ENCODE peak calls at places on chromosomes 11 and 22, in five cellular contexts. One of them, this sample, is unnamed.

GRCh38 chr11:92480519-92480918 is 255.9 kb downstream of the FAT3 start:
- DNase-seq in tibial nerve: no peak
- DNase-seq in A549: no peak
- DNase-seq in uterus: no peak
- DNase-seq in heart left ventricle: no peak
- DNase-seq in this sample: no peak

GRCh38 chr11:104001474-104001873 is 35.0 kb upstream of the DDI1 start:
- DNase-seq in tibial nerve: no peak
- DNase-seq in uterus: no peak
- DNase-seq in A549: no peak
- DNase-seq in heart left ventricle: no peak
- DNase-seq in this sample: no peak

GRCh38 chr11:18706330-18707243 is 8.0 kb downstream of the TMEM86A start:
- DNase-seq in heart left ventricle: peak; percentile 72
- DNase-seq in tibial nerve: no peak
- DNase-seq in A549: no peak
- DNase-seq in uterus: peak; percentile 76
- DNase-seq in this sample: peak; percentile 62

GRCh38 chr11:71213696-71214552 is 38.5 kb downstream of the SHANK2 start:
- DNase-seq in tibial nerve: no peak
- DNase-seq in A549: no peak
- DNase-seq in uterus: no peak
- DNase-seq in heart left ventricle: no peak
- DNase-seq in this sample: no peak

GRCh38 chr11:1559103-1559951 is 12.7 kb downstream of the DUSP8 start:
- DNase-seq in heart left ventricle: peak; percentile 95
- DNase-seq in tibial nerve: peak; percentile 72
- DNase-seq in uterus: peak; percentile 89
- DNase-seq in A549: peak; percentile 74
- DNase-seq in this sample: peak; percentile 92

GRCh38 chr11:108496643-108497256 is 1.4 kb downstream of the POGLUT3 start:
- DNase-seq in uterus: no peak
- DNase-seq in tibial nerve: no peak
- DNase-seq in A549: no peak
- DNase-seq in heart left ventricle: no peak
- DNase-seq in this sample: no peak

GRCh38 chr11:127000291-127000968 is at the start of gene KIRREL3:
- DNase-seq in uterus: no peak
- DNase-seq in A549: peak; percentile 58
- DNase-seq in tibial nerve: no peak
- DNase-seq in heart left ventricle: no peak
- DNase-seq in this sample: no peak

GRCh38 chr22:28983190-28983589 is 78.4 kb downstream of the C22orf31 start:
- DNase-seq in A549: no peak
- DNase-seq in heart left ventricle: no peak
- DNase-seq in tibial nerve: no peak
- DNase-seq in uterus: no peak
- DNase-seq in this sample: no peak

GRCh38 chr11:58504232-58504631 is 3.7 kb downstream of the OR5B21 start:
- DNase-seq in uterus: no peak
- DNase-seq in tibial nerve: no peak
- DNase-seq in A549: no peak
- DNase-seq in heart left ventricle: no peak
- DNase-seq in this sample: no peak

GRCh38 chr22:25054943-25055511 is 102.5 kb downstream of the KIAA1671 start:
- DNase-seq in uterus: no peak
- DNase-seq in heart left ventricle: no peak
- DNase-seq in A549: no peak
- DNase-seq in tibial nerve: peak; percentile 57
- DNase-seq in this sample: no peak

GRCh38 chr11:15275141-15275540 is 160.4 kb downstream of the INSC start:
- DNase-seq in heart left ventricle: no peak
- DNase-seq in A549: no peak
- DNase-seq in uterus: no peak
- DNase-seq in tibial nerve: no peak
- DNase-seq in this sample: no peak

GRCh38 chr11:105155679-105156078 is 16.1 kb upstream of the CARD18 start:
- DNase-seq in uterus: no peak
- DNase-seq in A549: no peak
- DNase-seq in tibial nerve: no peak
- DNase-seq in heart left ventricle: no peak
- DNase-seq in this sample: no peak

GRCh38 chr11:44243086-44243485 is 66.9 kb downstream of the ALX4 start:
- DNase-seq in heart left ventricle: no peak
- DNase-seq in uterus: no peak
- DNase-seq in A549: no peak
- DNase-seq in tibial nerve: no peak
- DNase-seq in this sample: no peak

GRCh38 chr11:24861440-24861839 is 364.6 kb downstream of the LUZP2 start:
- DNase-seq in tibial nerve: no peak
- DNase-seq in heart left ventricle: no peak
- DNase-seq in uterus: no peak
- DNase-seq in A549: no peak
- DNase-seq in this sample: no peak

GRCh38 chr11:118930152-118930712 is 4.5 kb upstream of the BCL9L start:
- DNase-seq in tibial nerve: peak; percentile 75
- DNase-seq in uterus: peak; percentile 91
- DNase-seq in heart left ventricle: peak; percentile 80
- DNase-seq in A549: no peak
- DNase-seq in this sample: peak; percentile 88

GRCh38 chr22:37229805-37230672 is 14.0 kb downstream of the RAC2 start:
- DNase-seq in uterus: no peak
- DNase-seq in heart left ventricle: no peak
- DNase-seq in tibial nerve: no peak
- DNase-seq in A549: no peak
- DNase-seq in this sample: peak; percentile 97

GRCh38 chr11:70158201-70158600 is 44.9 kb upstream of the FADD start:
- DNase-seq in tibial nerve: no peak
- DNase-seq in heart left ventricle: peak; percentile 43
- DNase-seq in uterus: peak; percentile 28
- DNase-seq in A549: peak; percentile 35
- DNase-seq in this sample: no peak

GRCh38 chr11:93407777-93408401 is 77.3 kb downstream of the DEUP1 start:
- DNase-seq in tibial nerve: no peak
- DNase-seq in uterus: no peak
- DNase-seq in A549: no peak
- DNase-seq in heart left ventricle: no peak
- DNase-seq in this sample: no peak

GRCh38 chr22:30947163-30947820 is 21.3 kb downstream of the MORC2 start:
- DNase-seq in heart left ventricle: no peak
- DNase-seq in A549: no peak
- DNase-seq in tibial nerve: no peak
- DNase-seq in uterus: peak; percentile 35
- DNase-seq in this sample: no peak

GRCh38 chr22:40583058-40583741 is 53.3 kb downstream of the MRTFA start:
- DNase-seq in tibial nerve: no peak
- DNase-seq in heart left ventricle: no peak
- DNase-seq in uterus: no peak
- DNase-seq in A549: no peak
- DNase-seq in this sample: no peak

GRCh38 chr11:28049338-28050216 is 58.4 kb downstream of the KIF18A start:
- DNase-seq in uterus: no peak
- DNase-seq in heart left ventricle: no peak
- DNase-seq in A549: peak; percentile 8
- DNase-seq in tibial nerve: no peak
- DNase-seq in this sample: no peak

GRCh38 chr11:27291954-27292641 is 70.9 kb downstream of the CCDC34 start:
- DNase-seq in tibial nerve: no peak
- DNase-seq in heart left ventricle: no peak
- DNase-seq in uterus: no peak
- DNase-seq in A549: no peak
- DNase-seq in this sample: no peak

GRCh38 chr11:111526501-111526900 is 11.9 kb downstream of the HOATZ start:
- DNase-seq in uterus: no peak
- DNase-seq in heart left ventricle: no peak
- DNase-seq in tibial nerve: no peak
- DNase-seq in A549: peak; percentile 29
- DNase-seq in this sample: no peak

GRCh38 chr11:76615950-76616349 is 54.6 kb downstream of the LRRC32 start:
- DNase-seq in uterus: peak; percentile 76
- DNase-seq in heart left ventricle: peak; percentile 88
- DNase-seq in A549: no peak
- DNase-seq in tibial nerve: no peak
- DNase-seq in this sample: peak; percentile 54

GRCh38 chr22:44133901-44134511 is 46.7 kb upstream of the PARVG start:
- DNase-seq in heart left ventricle: no peak
- DNase-seq in A549: no peak
- DNase-seq in uterus: no peak
- DNase-seq in tibial nerve: no peak
- DNase-seq in this sample: no peak

GRCh38 chr11:10331548-10332289 is 26.8 kb downstream of the ADM start:
- DNase-seq in tibial nerve: no peak
- DNase-seq in heart left ventricle: no peak
- DNase-seq in uterus: no peak
- DNase-seq in A549: no peak
- DNase-seq in this sample: no peak

GRCh38 chr11:60899021-60899936 is 7.1 kb downstream of the PRPF19 start:
- DNase-seq in heart left ventricle: no peak
- DNase-seq in tibial nerve: no peak
- DNase-seq in uterus: peak; percentile 34
- DNase-seq in A549: peak; percentile 76
- DNase-seq in this sample: no peak

GRCh38 chr22:47098554-47098953 is 336.1 kb downstream of the TBC1D22A start:
- DNase-seq in heart left ventricle: no peak
- DNase-seq in A549: no peak
- DNase-seq in uterus: no peak
- DNase-seq in tibial nerve: no peak
- DNase-seq in this sample: no peak

GRCh38 chr11:102452461-102453285 is at the start of gene TMEM123:
- DNase-seq in uterus: peak; percentile 84
- DNase-seq in tibial nerve: peak; percentile 57
- DNase-seq in heart left ventricle: peak; percentile 85
- DNase-seq in A549: peak; percentile 48
- DNase-seq in this sample: peak; percentile 94

GRCh38 chr11:14852571-14853177 is 39.4 kb downstream of the CYP2R1 start:
- DNase-seq in heart left ventricle: no peak
- DNase-seq in A549: no peak
- DNase-seq in tibial nerve: no peak
- DNase-seq in uterus: no peak
- DNase-seq in this sample: no peak

GRCh38 chr11:95767498-95767897 is 22.1 kb downstream of the FAM76B start:
- DNase-seq in uterus: no peak
- DNase-seq in A549: no peak
- DNase-seq in tibial nerve: no peak
- DNase-seq in heart left ventricle: no peak
- DNase-seq in this sample: no peak

GRCh38 chr11:96794152-96794551 is 404.3 kb downstream of the JRKL start:
- DNase-seq in uterus: no peak
- DNase-seq in A549: no peak
- DNase-seq in heart left ventricle: no peak
- DNase-seq in tibial nerve: no peak
- DNase-seq in this sample: no peak
- H3K9me3 ChIP-seq in uterus: no peaks in the 10 kb centered on the region
- H3K9me3 ChIP-seq in A549: no peaks in the 10 kb centered on the region
- H3K9me3 ChIP-seq in heart left ventricle: no peaks in the 10 kb centered on the region
- H3K9me3 ChIP-seq in tibial nerve: no peaks in the 10 kb centered on the region
- H3K9me3 ChIP-seq in this sample: no peaks in the 10 kb centered on the region

GRCh38 chr11:66628061-66628603 is 10.4 kb upstream of the RBM4 start:
- DNase-seq in heart left ventricle: no peak
- DNase-seq in A549: no peak
- DNase-seq in uterus: no peak
- DNase-seq in tibial nerve: no peak
- DNase-seq in this sample: no peak
- TF ChIP-seq POLR2A in heart left ventricle: no peak
- TF ChIP-seq POLR2A in A549: no peak
- TF ChIP-seq POLR2A in uterus: no peak
- TF ChIP-seq POLR2A in tibial nerve: no peak
- TF ChIP-seq POLR2A in this sample: no peak

DNA sequence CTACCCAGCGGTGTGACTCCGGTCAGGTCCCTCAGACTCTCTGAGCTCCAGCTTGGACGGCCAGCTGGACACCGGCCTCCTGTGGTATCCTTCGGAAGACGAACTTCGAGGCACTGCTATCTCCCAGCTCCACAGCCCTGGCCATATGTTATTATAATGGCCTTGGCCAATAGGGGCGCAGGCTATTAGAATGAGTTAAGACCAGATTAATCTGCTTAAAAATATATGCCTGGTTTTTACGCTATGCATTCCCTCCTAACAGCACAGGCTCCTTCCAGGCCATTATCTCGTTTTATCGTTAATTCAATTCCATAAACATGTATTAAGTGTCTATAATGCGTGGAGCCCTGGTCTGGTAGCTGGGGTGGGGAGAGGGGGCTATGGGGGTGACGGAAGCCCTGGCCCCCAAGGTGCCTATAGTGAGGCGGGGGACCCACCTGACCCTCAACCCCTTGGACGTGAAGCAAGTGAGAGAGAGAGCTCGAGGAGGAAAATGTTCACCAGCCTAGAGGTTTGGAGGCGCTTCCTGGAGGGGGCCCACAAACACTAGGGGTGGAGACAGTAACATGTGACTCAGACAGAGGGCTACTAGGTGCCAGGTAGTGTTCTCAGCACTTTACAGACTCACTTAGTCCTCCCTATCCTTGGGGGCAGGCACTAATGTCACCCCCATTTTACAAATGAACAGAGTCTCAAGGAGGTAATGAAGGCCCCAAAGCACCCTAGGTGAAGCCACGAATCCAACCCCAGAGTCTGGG is 37.5 kb upstream of the TCF20 start:
- DNase-seq in uterus: no peak
- DNase-seq in A549: no peak
- DNase-seq in tibial nerve: no peak
- DNase-seq in heart left ventricle: no peak
- DNase-seq in this sample: no peak
- H3K27ac ChIP-seq in uterus: no peak overlapping the region
- H3K27ac ChIP-seq in A549: no peak overlapping the region
- H3K27ac ChIP-seq in tibial nerve: no peak overlapping the region
- H3K27ac ChIP-seq in heart left ventricle: no peak overlapping the region
- H3K27ac ChIP-seq in this sample: no peak overlapping the region

GRCh38 chr11:99683933-99684332 is 663.2 kb downstream of the CNTN5 start:
- DNase-seq in A549: no peak
- DNase-seq in uterus: no peak
- DNase-seq in heart left ventricle: no peak
- DNase-seq in tibial nerve: no peak
- DNase-seq in this sample: no peak

GRCh38 chr11:99682171-99682570 is 661.4 kb downstream of the CNTN5 start:
- DNase-seq in tibial nerve: no peak
- DNase-seq in uterus: no peak
- DNase-seq in heart left ventricle: no peak
- DNase-seq in A549: no peak
- DNase-seq in this sample: no peak

GRCh38 chr11:99682646-99683045 is 661.9 kb downstream of the CNTN5 start:
- DNase-seq in A549: no peak
- DNase-seq in uterus: no peak
- DNase-seq in tibial nerve: no peak
- DNase-seq in heart left ventricle: no peak
- DNase-seq in this sample: no peak

GRCh38 chr11:99686838-99687237 is 666.1 kb downstream of the CNTN5 start:
- DNase-seq in heart left ventricle: no peak
- DNase-seq in uterus: no peak
- DNase-seq in tibial nerve: no peak
- DNase-seq in A549: no peak
- DNase-seq in this sample: no peak

GRCh38 chr11:99687320-99687719 is 666.6 kb downstream of the CNTN5 start:
- DNase-seq in heart left ventricle: no peak
- DNase-seq in A549: no peak
- DNase-seq in tibial nerve: no peak
- DNase-seq in uterus: no peak
- DNase-seq in this sample: no peak
- H3K9me3 ChIP-seq in heart left ventricle: no peaks in the 10 kb centered on the region
- H3K9me3 ChIP-seq in A549: no peaks in the 10 kb centered on the region
- H3K9me3 ChIP-seq in tibial nerve: peaks cover 7% of the 10 kb centered on the region
- H3K9me3 ChIP-seq in uterus: no peaks in the 10 kb centered on the region
- H3K9me3 ChIP-seq in this sample: no peaks in the 10 kb centered on the region

This sample was measured in Peyer's patch.